ENCODE peak calls at places on chromosome 9, in six cellular contexts. One of them, this sample, is unnamed.

GRCh38 chr9:12996971-12997370 is 222.2 kb downstream of the LURAP1L start:
- DNase-seq in psoas muscle: no peak
- DNase-seq in adrenal gland: no peak
- DNase-seq in astrocyte of the spinal cord: peak
- DNase-seq in SK-N-SH: no peak
- DNase-seq in fibroblast of lung: no peak
- DNase-seq in this sample: no peak

GRCh38 chr9:73042155-73042554 is 89.3 kb upstream of the ALDH1A1 start:
- DNase-seq in SK-N-SH: no peak
- DNase-seq in fibroblast of lung: peak
- DNase-seq in adrenal gland: no peak
- DNase-seq in psoas muscle: no peak
- DNase-seq in astrocyte of the spinal cord: no peak
- DNase-seq in this sample: no peak

GRCh38 chr9:19252885-19253219 is 22.4 kb downstream of the DENND4C start:
- DNase-seq in adrenal gland: no peak
- DNase-seq in astrocyte of the spinal cord: no peak
- DNase-seq in fibroblast of lung: no peak
- DNase-seq in SK-N-SH: no peak
- DNase-seq in psoas muscle: no peak
- DNase-seq in this sample: no peak

GRCh38 chr9:124022201-124023121 is 10.9 kb downstream of the LHX2 start:
- DNase-seq in astrocyte of the spinal cord: no peak
- DNase-seq in fibroblast of lung: no peak
- DNase-seq in psoas muscle: no peak
- DNase-seq in SK-N-SH: peak
- DNase-seq in adrenal gland: no peak
- DNase-seq in this sample: no peak

GRCh38 chr9:96217358-96217755 is 84.6 kb downstream of the HSD17B3 start:
- DNase-seq in psoas muscle: no peak
- DNase-seq in fibroblast of lung: peak
- DNase-seq in SK-N-SH: peak
- DNase-seq in astrocyte of the spinal cord: no peak
- DNase-seq in adrenal gland: peak
- DNase-seq in this sample: no peak

GRCh38 chr9:38620483-38621433 is at the start of gene ANKRD18A:
- DNase-seq in astrocyte of the spinal cord: peak
- DNase-seq in SK-N-SH: peak
- DNase-seq in psoas muscle: peak
- DNase-seq in adrenal gland: peak
- DNase-seq in fibroblast of lung: peak
- DNase-seq in this sample: peak

GRCh38 chr9:112726428-112726827 is 8.5 kb upstream of the INIP start:
- DNase-seq in astrocyte of the spinal cord: no peak
- DNase-seq in fibroblast of lung: no peak
- DNase-seq in SK-N-SH: no peak
- DNase-seq in psoas muscle: no peak
- DNase-seq in adrenal gland: no peak
- DNase-seq in this sample: no peak

GRCh38 chr9:90311811-90312210 is 330.8 kb downstream of the DIRAS2 start:
- DNase-seq in SK-N-SH: no peak
- DNase-seq in psoas muscle: no peak
- DNase-seq in astrocyte of the spinal cord: no peak
- DNase-seq in fibroblast of lung: no peak
- DNase-seq in adrenal gland: no peak
- DNase-seq in this sample: no peak

GRCh38 chr9:133534346-133535284 is at the start of gene ADAMTSL2:
- DNase-seq in psoas muscle: peak
- DNase-seq in astrocyte of the spinal cord: peak
- DNase-seq in adrenal gland: peak
- DNase-seq in fibroblast of lung: peak
- DNase-seq in SK-N-SH: peak
- DNase-seq in this sample: peak

GRCh38 chr9:96555567-96556386 is 63.9 kb downstream of the CDC14B start:
- DNase-seq in astrocyte of the spinal cord: peak
- DNase-seq in fibroblast of lung: peak
- DNase-seq in SK-N-SH: no peak
- DNase-seq in adrenal gland: no peak
- DNase-seq in psoas muscle: no peak
- DNase-seq in this sample: no peak

GRCh38 chr9:69139596-69139995 is 34.5 kb upstream of the TJP2 start:
- DNase-seq in fibroblast of lung: no peak
- DNase-seq in adrenal gland: no peak
- DNase-seq in psoas muscle: no peak
- DNase-seq in astrocyte of the spinal cord: no peak
- DNase-seq in SK-N-SH: no peak
- DNase-seq in this sample: no peak

GRCh38 chr9:13524245-13524644 is 244.8 kb upstream of the MPDZ start:
- DNase-seq in SK-N-SH: no peak
- DNase-seq in fibroblast of lung: peak
- DNase-seq in psoas muscle: no peak
- DNase-seq in adrenal gland: no peak
- DNase-seq in astrocyte of the spinal cord: peak
- DNase-seq in this sample: no peak

GRCh38 chr9:88387733-88388202 is 476 bp upstream of the SPIN1 start:
- DNase-seq in astrocyte of the spinal cord: peak
- DNase-seq in fibroblast of lung: peak
- DNase-seq in adrenal gland: peak
- DNase-seq in psoas muscle: peak
- DNase-seq in SK-N-SH: peak
- DNase-seq in this sample: no peak

GRCh38 chr9:88390371-88390990 is 2.2 kb downstream of the SPIN1 start:
- DNase-seq in SK-N-SH: no peak
- DNase-seq in fibroblast of lung: peak
- DNase-seq in adrenal gland: no peak
- DNase-seq in astrocyte of the spinal cord: no peak
- DNase-seq in psoas muscle: no peak
- DNase-seq in this sample: no peak

GRCh38 chr9:88387035-88387732 is 1.1 kb upstream of the SPIN1 start:
- DNase-seq in adrenal gland: peak
- DNase-seq in fibroblast of lung: peak
- DNase-seq in psoas muscle: peak
- DNase-seq in SK-N-SH: no peak
- DNase-seq in astrocyte of the spinal cord: peak
- DNase-seq in this sample: peak

GRCh38 chr9:88388886-88389617 is 808 bp downstream of the SPIN1 start:
- DNase-seq in adrenal gland: peak
- DNase-seq in SK-N-SH: peak
- DNase-seq in fibroblast of lung: peak
- DNase-seq in astrocyte of the spinal cord: peak
- DNase-seq in psoas muscle: peak
- DNase-seq in this sample: peak

DNA sequence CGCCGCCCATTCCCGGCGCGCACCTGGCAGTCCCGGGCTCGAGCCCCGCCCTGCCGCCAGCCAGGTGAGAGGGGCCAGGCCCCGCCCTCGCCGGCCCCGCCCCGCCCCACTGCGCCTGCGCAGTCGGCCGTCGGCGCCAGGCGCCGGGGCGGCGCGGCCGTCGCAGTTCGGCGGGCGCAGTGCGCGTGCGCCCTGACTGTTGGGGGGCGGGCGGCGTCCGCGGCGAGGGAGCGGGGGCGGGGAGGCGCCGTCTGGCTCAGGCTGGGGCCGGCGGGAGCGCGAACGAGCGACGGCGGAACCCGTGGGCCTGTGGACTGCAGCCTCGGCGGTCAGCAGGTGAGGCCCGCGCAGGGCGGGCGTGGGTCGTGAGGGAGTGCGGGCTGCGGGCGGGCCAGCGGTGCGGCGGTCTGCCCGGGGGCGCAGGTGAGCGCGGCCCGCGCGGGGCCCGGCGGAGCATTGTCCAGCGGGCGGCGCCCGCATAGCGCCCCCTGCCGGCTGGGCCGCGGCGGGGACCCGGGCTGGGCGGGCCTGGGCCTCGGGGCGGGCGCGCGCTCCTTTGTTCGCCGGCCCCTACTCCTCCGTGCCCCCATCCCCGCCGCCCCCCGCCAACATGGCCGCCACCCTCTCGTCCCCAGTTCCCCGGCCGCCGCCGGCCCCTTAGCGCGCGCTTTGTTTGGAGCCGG is at the start of gene SPIN1:
- DNase-seq in SK-N-SH: peak
- DNase-seq in astrocyte of the spinal cord: peak
- DNase-seq in adrenal gland: peak
- DNase-seq in fibroblast of lung: peak
- DNase-seq in psoas muscle: peak
- DNase-seq in this sample: peak
- TF ChIP-seq CTCF in SK-N-SH: no peak
- TF ChIP-seq CTCF in astrocyte of the spinal cord: peak
- TF ChIP-seq CTCF in adrenal gland: no peak
- TF ChIP-seq CTCF in fibroblast of lung: peak
- TF ChIP-seq CTCF in psoas muscle: peak
- TF ChIP-seq CTCF in this sample: peak

GRCh38 chr9:135887585-135888050 is 19.7 kb downstream of the CAMSAP1 start:
- DNase-seq in adrenal gland: peak
- DNase-seq in fibroblast of lung: no peak
- DNase-seq in psoas muscle: no peak
- DNase-seq in SK-N-SH: no peak
- DNase-seq in astrocyte of the spinal cord: no peak
- DNase-seq in this sample: peak
- TF ChIP-seq CTCF in adrenal gland: no peak
- TF ChIP-seq CTCF in fibroblast of lung: no peak
- TF ChIP-seq CTCF in psoas muscle: no peak
- TF ChIP-seq CTCF in SK-N-SH: no peak
- TF ChIP-seq CTCF in astrocyte of the spinal cord: no peak
- TF ChIP-seq CTCF in this sample: no peak

DNA sequence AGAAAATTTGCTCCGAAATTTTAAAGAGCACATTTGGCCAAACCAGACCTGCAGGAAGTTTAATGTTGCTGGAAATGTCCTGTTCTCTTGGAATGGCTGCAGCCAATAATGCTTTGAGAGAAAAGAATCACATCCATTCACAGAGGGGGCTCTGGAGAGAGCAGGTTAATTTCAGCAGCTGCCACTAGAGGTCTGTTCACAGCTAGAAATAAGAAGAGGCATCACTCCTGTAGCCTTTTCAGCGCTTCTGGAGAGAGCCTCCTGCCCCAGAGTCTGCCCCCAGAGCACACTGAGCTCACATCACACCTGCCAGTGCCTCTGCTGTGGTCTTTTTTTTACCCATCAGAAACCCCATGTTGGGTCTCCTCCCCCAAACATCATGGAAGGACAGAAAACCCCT is 124.8 kb upstream of the RAD23B start:
- DNase-seq in fibroblast of lung: peak
- DNase-seq in adrenal gland: no peak
- DNase-seq in psoas muscle: no peak
- DNase-seq in astrocyte of the spinal cord: peak
- DNase-seq in SK-N-SH: peak
- DNase-seq in this sample: peak
- TF ChIP-seq CTCF in fibroblast of lung: peak
- TF ChIP-seq CTCF in adrenal gland: no peak
- TF ChIP-seq CTCF in psoas muscle: peak
- TF ChIP-seq CTCF in astrocyte of the spinal cord: peak
- TF ChIP-seq CTCF in SK-N-SH: peak
- TF ChIP-seq CTCF in this sample: peak

GRCh38 chr9:36091028-36091953 is 45.2 kb upstream of the GLIPR2 start:
- DNase-seq in astrocyte of the spinal cord: peak
- DNase-seq in fibroblast of lung: peak
- DNase-seq in adrenal gland: peak
- DNase-seq in psoas muscle: no peak
- DNase-seq in SK-N-SH: no peak
- DNase-seq in this sample: no peak
- TF ChIP-seq CTCF in astrocyte of the spinal cord: no peak
- TF ChIP-seq CTCF in fibroblast of lung: peak
- TF ChIP-seq CTCF in adrenal gland: no peak
- TF ChIP-seq CTCF in psoas muscle: no peak
- TF ChIP-seq CTCF in SK-N-SH: peak
- TF ChIP-seq CTCF in this sample: no peak

DNA sequence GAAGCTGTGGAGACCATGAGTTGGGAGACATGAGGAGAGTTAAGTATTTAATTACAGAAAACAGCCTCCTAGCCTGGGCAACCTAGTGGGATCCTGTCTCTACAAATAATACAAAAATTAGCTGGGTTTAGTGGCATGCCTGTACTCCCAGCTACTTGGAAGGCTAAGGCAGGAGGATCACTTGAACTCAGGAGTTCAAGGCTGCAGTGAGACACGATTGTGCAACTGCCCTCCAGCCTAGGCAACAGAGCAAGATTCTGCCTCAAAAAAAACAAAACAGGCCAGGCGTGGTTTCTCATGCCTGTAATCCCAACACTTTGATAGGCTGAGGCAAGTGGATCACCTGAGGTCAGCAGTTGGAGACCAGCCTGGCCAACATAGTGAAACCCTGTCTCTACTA is 52.6 kb downstream of the AQP7 start:
- DNase-seq in SK-N-SH: no peak
- DNase-seq in fibroblast of lung: no peak
- DNase-seq in astrocyte of the spinal cord: no peak
- DNase-seq in adrenal gland: peak
- DNase-seq in psoas muscle: no peak
- DNase-seq in this sample: no peak
- TF ChIP-seq CTCF in SK-N-SH: no peak
- TF ChIP-seq CTCF in fibroblast of lung: no peak
- TF ChIP-seq CTCF in astrocyte of the spinal cord: no peak
- TF ChIP-seq CTCF in adrenal gland: no peak
- TF ChIP-seq CTCF in psoas muscle: no peak
- TF ChIP-seq CTCF in this sample: no peak

GRCh38 chr9:101388507-101388993 is 3.7 kb upstream of the BAAT start:
- DNase-seq in fibroblast of lung: no peak
- DNase-seq in astrocyte of the spinal cord: no peak
- DNase-seq in adrenal gland: no peak
- DNase-seq in psoas muscle: no peak
- DNase-seq in SK-N-SH: no peak
- DNase-seq in this sample: no peak
- TF ChIP-seq CTCF in fibroblast of lung: peak
- TF ChIP-seq CTCF in astrocyte of the spinal cord: peak
- TF ChIP-seq CTCF in adrenal gland: no peak
- TF ChIP-seq CTCF in psoas muscle: no peak
- TF ChIP-seq CTCF in SK-N-SH: peak
- TF ChIP-seq CTCF in this sample: no peak

DNA sequence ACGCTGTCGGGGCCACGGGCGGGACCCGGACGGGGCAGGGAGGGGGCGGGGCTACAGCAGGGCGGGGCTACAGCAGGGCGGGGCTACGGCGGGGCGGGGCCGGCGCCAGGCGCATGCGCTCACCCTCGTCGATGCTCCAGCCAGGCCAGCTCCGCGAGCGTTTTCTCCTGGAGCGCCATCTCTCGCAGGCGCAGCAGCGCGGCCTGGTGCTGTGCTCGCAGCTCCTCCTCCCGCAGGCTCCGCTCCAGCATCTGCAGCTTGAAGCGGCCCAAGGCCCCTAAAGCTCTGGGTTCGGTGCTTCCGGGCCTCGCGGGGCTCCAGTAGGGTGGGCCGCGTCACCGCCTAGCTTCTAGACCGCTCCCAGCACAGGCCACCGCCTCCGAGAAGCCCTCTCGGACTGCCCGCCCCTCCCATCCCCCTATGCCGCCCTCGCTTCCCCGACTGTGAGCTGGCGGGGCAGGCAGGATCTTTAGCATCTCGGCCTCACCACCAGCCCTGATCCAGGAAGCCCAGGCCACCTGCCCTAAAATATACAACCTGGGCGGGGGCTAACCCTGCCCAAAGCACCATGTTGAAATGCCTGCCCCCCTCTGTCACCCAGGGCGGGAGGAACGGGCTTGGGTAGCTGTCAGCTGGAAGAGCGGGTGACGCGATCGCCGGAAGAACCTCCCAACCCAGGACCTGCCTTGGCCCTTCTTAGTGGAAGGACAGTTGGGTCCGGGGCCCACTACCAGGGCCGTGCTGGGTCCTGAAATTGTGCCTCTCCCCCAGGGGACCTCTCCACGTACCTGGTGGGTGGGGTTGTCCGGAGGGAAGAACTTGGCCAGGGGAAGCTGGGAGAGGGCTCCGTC is 21.9 kb upstream of the QSOX2 start:
- DNase-seq in SK-N-SH: peak
- DNase-seq in fibroblast of lung: peak
- DNase-seq in adrenal gland: peak
- DNase-seq in psoas muscle: peak
- DNase-seq in astrocyte of the spinal cord: peak
- DNase-seq in this sample: peak
- TF ChIP-seq CTCF in SK-N-SH: peak
- TF ChIP-seq CTCF in fibroblast of lung: peak
- TF ChIP-seq CTCF in adrenal gland: no peak
- TF ChIP-seq CTCF in psoas muscle: no peak
- TF ChIP-seq CTCF in astrocyte of the spinal cord: peak
- TF ChIP-seq CTCF in this sample: no peak

GRCh38 chr9:116000748-116001329 is 152.8 kb upstream of the PAPPA start:
- DNase-seq in psoas muscle: no peak
- DNase-seq in SK-N-SH: peak
- DNase-seq in astrocyte of the spinal cord: no peak
- DNase-seq in adrenal gland: no peak
- DNase-seq in fibroblast of lung: no peak
- DNase-seq in this sample: peak
- TF ChIP-seq CTCF in psoas muscle: peak
- TF ChIP-seq CTCF in SK-N-SH: peak
- TF ChIP-seq CTCF in astrocyte of the spinal cord: peak
- TF ChIP-seq CTCF in adrenal gland: peak
- TF ChIP-seq CTCF in fibroblast of lung: peak
- TF ChIP-seq CTCF in this sample: peak